ENCODE peak calls at places on chromosomes 12 and 14, in nine cellular contexts. One of them, this sample, is unnamed.
A peak's percentile ranks its signal among the peaks of the same experiment; 100 is the strongest.

GRCh38 chr12:132444957-132445883 is 44.7 kb upstream of the FBRSL1 start:
- DNase-seq in esophagus squamous epithelium: peak; percentile 29
- DNase-seq in Peyer's patch: peak; percentile 91
- DNase-seq in RWPE1: no peak
- DNase-seq in neural progenitor cell: peak; percentile 69
- DNase-seq in stomach: peak; percentile 43
- DNase-seq in HL-60: no peak
- DNase-seq in astrocyte: no peak
- DNase-seq in CD8-positive, alpha-beta memory T cell: peak; percentile 80
- DNase-seq in this sample: peak; percentile 84

GRCh38 chr12:2284857-2285256 is 232.1 kb downstream of the CACNA1C start:
- DNase-seq in RWPE1: peak; percentile 49
- DNase-seq in Peyer's patch: peak; percentile 87
- DNase-seq in CD8-positive, alpha-beta memory T cell: no peak
- DNase-seq in HL-60: peak; percentile 47
- DNase-seq in astrocyte: peak; percentile 70
- DNase-seq in stomach: peak; percentile 66
- DNase-seq in esophagus squamous epithelium: no peak
- DNase-seq in neural progenitor cell: peak; percentile 87
- DNase-seq in this sample: no peak

GRCh38 chr12:18589316-18589715 is 148.5 kb downstream of the PLCZ1 start:
- DNase-seq in RWPE1: no peak
- DNase-seq in stomach: no peak
- DNase-seq in Peyer's patch: no peak
- DNase-seq in HL-60: no peak
- DNase-seq in astrocyte: no peak
- DNase-seq in neural progenitor cell: no peak
- DNase-seq in CD8-positive, alpha-beta memory T cell: no peak
- DNase-seq in esophagus squamous epithelium: no peak
- DNase-seq in this sample: no peak

GRCh38 chr12:25653487-25654175 is 100.5 kb upstream of the LMNTD1 start:
- DNase-seq in astrocyte: no peak
- DNase-seq in neural progenitor cell: no peak
- DNase-seq in CD8-positive, alpha-beta memory T cell: no peak
- DNase-seq in Peyer's patch: no peak
- DNase-seq in RWPE1: no peak
- DNase-seq in HL-60: no peak
- DNase-seq in stomach: no peak
- DNase-seq in esophagus squamous epithelium: no peak
- DNase-seq in this sample: no peak

GRCh38 chr12:62191747-62192485 is 68.3 kb upstream of the USP15 start:
- DNase-seq in neural progenitor cell: peak; percentile 55
- DNase-seq in astrocyte: peak; percentile 34
- DNase-seq in stomach: no peak
- DNase-seq in Peyer's patch: no peak
- DNase-seq in HL-60: no peak
- DNase-seq in RWPE1: peak; percentile 30
- DNase-seq in CD8-positive, alpha-beta memory T cell: no peak
- DNase-seq in esophagus squamous epithelium: no peak
- DNase-seq in this sample: peak; percentile 33

GRCh38 chr12:92628476-92628875 is 74.3 kb upstream of the PLEKHG7 start:
- DNase-seq in HL-60: no peak
- DNase-seq in Peyer's patch: no peak
- DNase-seq in stomach: no peak
- DNase-seq in CD8-positive, alpha-beta memory T cell: no peak
- DNase-seq in RWPE1: no peak
- DNase-seq in astrocyte: peak; percentile 71
- DNase-seq in neural progenitor cell: no peak
- DNase-seq in esophagus squamous epithelium: no peak
- DNase-seq in this sample: no peak

GRCh38 chr14:63663428-63664142 is 21.9 kb upstream of the WDR89 start:
- DNase-seq in neural progenitor cell: no peak
- DNase-seq in RWPE1: peak; percentile 13
- DNase-seq in CD8-positive, alpha-beta memory T cell: no peak
- DNase-seq in astrocyte: no peak
- DNase-seq in HL-60: no peak
- DNase-seq in Peyer's patch: no peak
- DNase-seq in esophagus squamous epithelium: no peak
- DNase-seq in stomach: no peak
- DNase-seq in this sample: no peak

GRCh38 chr12:20142956-20143355 is 225.4 kb upstream of the PDE3A start:
- DNase-seq in neural progenitor cell: no peak
- DNase-seq in stomach: no peak
- DNase-seq in RWPE1: no peak
- DNase-seq in Peyer's patch: no peak
- DNase-seq in astrocyte: no peak
- DNase-seq in HL-60: no peak
- DNase-seq in esophagus squamous epithelium: no peak
- DNase-seq in CD8-positive, alpha-beta memory T cell: no peak
- DNase-seq in this sample: no peak

GRCh38 chr14:81209187-81209836 is 11.4 kb downstream of the GTF2A1 start:
- DNase-seq in Peyer's patch: no peak
- DNase-seq in neural progenitor cell: no peak
- DNase-seq in esophagus squamous epithelium: no peak
- DNase-seq in CD8-positive, alpha-beta memory T cell: no peak
- DNase-seq in astrocyte: no peak
- DNase-seq in HL-60: no peak
- DNase-seq in RWPE1: no peak
- DNase-seq in stomach: no peak
- DNase-seq in this sample: no peak

GRCh38 chr12:48536602-48537001 is 11.2 kb downstream of the OR8S1 start:
- DNase-seq in HL-60: no peak
- DNase-seq in RWPE1: no peak
- DNase-seq in CD8-positive, alpha-beta memory T cell: no peak
- DNase-seq in astrocyte: no peak
- DNase-seq in Peyer's patch: no peak
- DNase-seq in esophagus squamous epithelium: no peak
- DNase-seq in neural progenitor cell: no peak
- DNase-seq in stomach: no peak
- DNase-seq in this sample: no peak

DNA sequence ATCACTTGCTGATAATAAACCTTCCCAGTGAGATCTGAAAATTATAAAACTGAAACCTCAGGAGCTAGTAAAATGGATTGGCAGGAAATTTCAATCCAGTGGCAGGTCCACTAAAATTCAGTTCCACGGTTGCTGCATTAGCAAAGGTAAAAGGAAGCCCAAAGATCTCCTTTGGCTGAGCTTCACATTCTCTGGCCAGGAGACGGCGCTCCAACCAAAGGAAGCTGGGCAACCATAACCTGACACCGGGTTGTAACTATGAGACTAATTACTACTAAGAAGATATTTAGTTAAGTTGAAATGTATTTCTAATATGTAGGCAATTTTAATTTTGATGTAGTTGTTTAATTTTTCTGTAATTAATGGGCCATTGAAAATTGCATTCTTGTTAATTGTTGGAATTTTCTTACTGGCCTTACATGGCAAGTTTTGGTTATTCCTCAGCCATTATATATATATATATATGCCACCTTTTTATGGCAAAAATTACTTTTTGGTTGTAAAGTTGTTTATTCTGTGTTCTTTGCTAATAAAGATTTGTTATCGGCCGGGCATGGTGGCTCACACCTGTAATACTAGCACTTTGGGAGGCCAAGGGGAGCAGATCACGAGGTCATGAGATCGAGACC is 17.0 kb downstream of the OR8S1 start:
- DNase-seq in HL-60: peak; percentile 21
- DNase-seq in stomach: peak; percentile 53
- DNase-seq in CD8-positive, alpha-beta memory T cell: peak; percentile 17
- DNase-seq in neural progenitor cell: peak; percentile 45
- DNase-seq in RWPE1: peak; percentile 36
- DNase-seq in astrocyte: peak; percentile 2
- DNase-seq in Peyer's patch: peak; percentile 52
- DNase-seq in esophagus squamous epithelium: no peak
- DNase-seq in this sample: peak; percentile 45
- H3K27ac ChIP-seq in HL-60: no peak overlapping the region
- H3K27ac ChIP-seq in stomach: no peak overlapping the region
- H3K27ac ChIP-seq in CD8-positive, alpha-beta memory T cell: no peak overlapping the region
- H3K27ac ChIP-seq in neural progenitor cell: no peak overlapping the region
- H3K27ac ChIP-seq in RWPE1: no peak overlapping the region
- H3K27ac ChIP-seq in astrocyte: no peak overlapping the region
- H3K27ac ChIP-seq in Peyer's patch: no peak overlapping the region
- H3K27ac ChIP-seq in esophagus squamous epithelium: no peak overlapping the region
- H3K27ac ChIP-seq in this sample: no peak overlapping the region

GRCh38 chr12:130016194-130016593 is 112.4 kb upstream of the TMEM132D start:
- DNase-seq in RWPE1: no peak
- DNase-seq in CD8-positive, alpha-beta memory T cell: no peak
- DNase-seq in stomach: no peak
- DNase-seq in neural progenitor cell: no peak
- DNase-seq in astrocyte: no peak
- DNase-seq in Peyer's patch: no peak
- DNase-seq in esophagus squamous epithelium: no peak
- DNase-seq in HL-60: no peak
- DNase-seq in this sample: no peak
- H3K27ac ChIP-seq in RWPE1: no peak overlapping the region
- H3K27ac ChIP-seq in CD8-positive, alpha-beta memory T cell: no peak overlapping the region
- H3K27ac ChIP-seq in stomach: no peak overlapping the region
- H3K27ac ChIP-seq in neural progenitor cell: no peak overlapping the region
- H3K27ac ChIP-seq in astrocyte: no peak overlapping the region
- H3K27ac ChIP-seq in Peyer's patch: no peak overlapping the region
- H3K27ac ChIP-seq in esophagus squamous epithelium: no peak overlapping the region
- H3K27ac ChIP-seq in HL-60: no peak overlapping the region
- H3K27ac ChIP-seq in this sample: no peak overlapping the region

GRCh38 chr12:27252934-27253333 is 8.8 kb downstream of the STK38L start:
- DNase-seq in stomach: no peak
- DNase-seq in astrocyte: no peak
- DNase-seq in CD8-positive, alpha-beta memory T cell: no peak
- DNase-seq in esophagus squamous epithelium: no peak
- DNase-seq in HL-60: no peak
- DNase-seq in Peyer's patch: no peak
- DNase-seq in RWPE1: no peak
- DNase-seq in neural progenitor cell: no peak
- DNase-seq in this sample: no peak
- H3K27ac ChIP-seq in stomach: no peak overlapping the region
- H3K27ac ChIP-seq in astrocyte: no peak overlapping the region
- H3K27ac ChIP-seq in CD8-positive, alpha-beta memory T cell: no peak overlapping the region
- H3K27ac ChIP-seq in esophagus squamous epithelium: no peak overlapping the region
- H3K27ac ChIP-seq in HL-60: no peak overlapping the region
- H3K27ac ChIP-seq in Peyer's patch: no peak overlapping the region
- H3K27ac ChIP-seq in RWPE1: no peak overlapping the region
- H3K27ac ChIP-seq in neural progenitor cell: no peak overlapping the region
- H3K27ac ChIP-seq in this sample: no peak overlapping the region

GRCh38 chr14:89746654-89747053 is 207.9 kb downstream of the EFCAB11 start:
- DNase-seq in CD8-positive, alpha-beta memory T cell: no peak
- DNase-seq in Peyer's patch: no peak
- DNase-seq in neural progenitor cell: no peak
- DNase-seq in HL-60: no peak
- DNase-seq in stomach: no peak
- DNase-seq in esophagus squamous epithelium: no peak
- DNase-seq in astrocyte: no peak
- DNase-seq in RWPE1: no peak
- DNase-seq in this sample: no peak
- H3K27ac ChIP-seq in CD8-positive, alpha-beta memory T cell: no peak overlapping the region
- H3K27ac ChIP-seq in Peyer's patch: no peak overlapping the region
- H3K27ac ChIP-seq in neural progenitor cell: no peak overlapping the region
- H3K27ac ChIP-seq in HL-60: no peak overlapping the region
- H3K27ac ChIP-seq in stomach: no peak overlapping the region
- H3K27ac ChIP-seq in esophagus squamous epithelium: no peak overlapping the region
- H3K27ac ChIP-seq in astrocyte: no peak overlapping the region
- H3K27ac ChIP-seq in RWPE1: no peak overlapping the region
- H3K27ac ChIP-seq in this sample: no peak overlapping the region

This sample was measured in naive thymus-derived CD4-positive, alpha-beta T cell.